ENCODE peak calls at places on chromosomes 2 and 18, in five cellular contexts. X is H1, B is K562, A is HepG2, U is GM12878. S is an unnamed sample.

GRCh38 chr2:106839849-106840595 is 45.9 kb downstream of the ST6GAL2 start:
- DNase-seq in A (peak), X (peak), U (no peak), B (peak), S (peak)

GRCh38 chr2:135245055-135245454 is 193.0 kb downstream of the RAB3GAP1 start:
- DNase-seq in A (peak), B (no peak), U (no peak), X (no peak), S (peak)

GRCh38 chr2:197309369-197310231 is 980 bp downstream of the ANKRD44 start:
- DNase-seq in U (no peak), X (peak), A (no peak), B (no peak), S (peak)

GRCh38 chr2:113175736-113176695 is 2.2 kb downstream of the PSD4 start:
- DNase-seq in U (no peak), A (no peak), B (no peak), X (no peak), S (no peak)

GRCh38 chr2:55478610-55479301 is 40.8 kb upstream of the CFAP36 start:
- DNase-seq in X (no peak), A (no peak), B (no peak), U (no peak), S (no peak)

GRCh38 chr18:42635378-42636048 is 480.0 kb downstream of the RIT2 start:
- DNase-seq in U (no peak), X (no peak), B (no peak), A (no peak), S (peak)

GRCh38 chr2:76268928-76269327 is 558.2 kb upstream of the GCFC2 start:
- DNase-seq in A (no peak), X (no peak), B (no peak), U (no peak), S (no peak)

GRCh38 chr18:79857082-79857661 is 59.4 kb downstream of the KCNG2 start:
- DNase-seq in A (peak), X (peak), B (no peak), U (no peak), S (no peak)

GRCh38 chr18:50429207-50429948 is 54.5 kb downstream of the SKA1 start:
- DNase-seq in A (peak), U (no peak), B (peak), X (no peak), S (peak)

GRCh38 chr2:222878877-222879601 is 18.2 kb downstream of the ACSL3 start:
- DNase-seq in A (peak), B (no peak), X (no peak), U (no peak), S (no peak)

GRCh38 chr2:29657674-29658073 is 263.7 kb downstream of the ALK start:
- DNase-seq in X (no peak), U (no peak), B (no peak), A (no peak), S (no peak)

GRCh38 chr2:63060079-63060482 is 9.5 kb downstream of the OTX1 start:
- DNase-seq in B (no peak), A (no peak), U (no peak), X (no peak), S (no peak)

GRCh38 chr2:11028407-11028916 is 116.7 kb downstream of the KCNF1 start:
- DNase-seq in B (no peak), A (no peak), X (no peak), U (no peak), S (no peak)

GRCh38 chr2:3771576-3771975 is 68.2 kb downstream of the DCDC2C start:
- DNase-seq in U (no peak), X (no peak), B (no peak), A (no peak), S (no peak)

GRCh38 chr2:26363323-26363722 is 16.7 kb upstream of the ADGRF3 start:
- DNase-seq in X (no peak), U (no peak), A (peak), B (no peak), S (no peak)

GRCh38 chr2:18398833-18399232 is 161.6 kb downstream of the RDH14 start:
- DNase-seq in X (no peak), U (no peak), A (no peak), B (no peak), S (no peak)

GRCh38 chr2:173451137-173451536 is 96.5 kb downstream of the CDCA7 start:
- DNase-seq in B (no peak), X (no peak), U (no peak), A (no peak), S (no peak)

GRCh38 chr18:57294547-57294946 is 57.8 kb upstream of the ST8SIA3 start:
- DNase-seq in U (no peak), B (no peak), X (no peak), A (no peak), S (peak)
- H2AFZ ChIP-seq in U (no peak), B (no peak), X (no peak), A (no peak), S (no peak)

GRCh38 chr2:240624950-240625621 is at the start of gene GPR35:
- DNase-seq in X (no peak), U (peak), A (no peak), B (peak), S (no peak)
- TF ChIP-seq CREB1 in X (no peak), U (no peak), A (no peak), B (no peak), S (no peak)

GRCh38 chr2:145038041-145038525 is 518.2 kb upstream of the ZEB2 start:
- DNase-seq in A (no peak), X (no peak), B (no peak), U (no peak), S (no peak)
- H2AFZ ChIP-seq in A (no peak), X (peak), B (peak), U (no peak), S (peak)

GRCh38 chr2:224190871-224191270 is 151.8 kb upstream of the SERPINE2 start:
- DNase-seq in B (no peak), A (no peak), U (no peak), X (no peak), S (no peak)
- TF ChIP-seq CREB1 in B (no peak), A (no peak), U (no peak), X (no peak), S (no peak)

DNA sequence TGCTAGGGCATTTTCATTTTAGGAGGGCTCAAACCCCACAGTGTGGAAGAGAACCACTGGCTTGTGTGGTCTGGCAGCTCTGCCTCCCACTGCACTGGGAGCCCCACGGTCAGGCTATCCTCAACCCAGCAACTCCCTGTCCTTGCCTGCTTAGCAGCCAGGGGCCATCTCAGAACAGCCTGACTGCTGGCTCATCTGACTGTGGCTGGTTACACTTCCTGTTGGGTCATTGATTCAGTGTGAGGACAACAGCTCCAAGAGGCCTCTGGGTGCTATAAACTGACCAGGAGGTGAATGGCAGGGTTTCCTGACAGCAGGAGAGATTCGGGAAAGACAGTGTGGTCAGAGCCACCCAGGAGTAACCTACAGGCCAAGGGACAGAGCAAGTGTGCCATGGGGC is 40.1 kb downstream of the AMER3 start:
- DNase-seq in B (no peak), A (no peak), U (no peak), X (no peak), S (no peak)
- H2AFZ ChIP-seq in B (no peak), A (no peak), U (no peak), X (no peak), S (no peak)

DNA sequence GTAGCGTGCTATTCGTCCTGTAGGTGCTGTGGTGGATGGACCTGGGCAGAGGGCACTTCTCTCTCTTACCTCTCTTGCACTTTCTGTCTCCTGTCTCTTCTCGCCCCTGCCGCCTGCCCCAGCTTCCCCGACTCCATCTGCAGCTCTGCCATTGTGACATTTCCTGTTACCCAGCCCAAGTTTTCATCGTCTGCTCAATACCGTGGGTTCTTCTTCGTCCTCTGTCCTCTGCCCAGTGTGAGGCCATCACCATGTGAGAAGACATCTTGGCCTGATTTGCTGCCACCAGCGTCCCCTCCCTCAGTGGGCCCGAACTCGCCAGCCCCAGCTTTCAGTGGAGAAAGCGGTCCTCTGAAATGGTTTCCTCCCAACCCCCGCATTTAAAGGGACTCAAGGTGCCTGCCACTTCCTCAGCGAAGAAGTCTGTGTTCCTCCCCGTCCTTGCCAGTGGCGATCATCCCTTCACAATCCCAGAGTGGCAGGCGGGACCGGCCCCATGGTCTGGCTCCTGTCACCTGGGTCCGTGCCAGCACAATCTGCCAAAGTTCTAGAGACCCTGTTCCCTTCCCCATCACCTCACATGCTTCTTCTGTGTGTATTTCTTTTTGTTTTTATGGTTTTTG is 18.0 kb downstream of the TGOLN2 start:
- DNase-seq in B (no peak), A (no peak), X (no peak), U (no peak), S (no peak)
- TF ChIP-seq CREB1 in B (no peak), A (no peak), X (no peak), U (no peak), S (no peak)

GRCh38 chr18:46333371-46334199 is 229.4 kb downstream of the HAUS1 start:
- DNase-seq in B (peak), X (peak), U (no peak), A (no peak), S (peak)
- H2AFZ ChIP-seq in B (no peak), X (peak), U (no peak), A (no peak), S (peak)

S was measured in GM23338.